ENCODE peak calls at places on chromosomes 13 and 19, in six cellular contexts. One of them, this sample, is unnamed.
A peak's percentile ranks its signal among the peaks of the same experiment; 100 is the strongest.

GRCh38 chr19:4161415-4162077 is 8.1 kb downstream of the CREB3L3 start:
- DNase-seq in naive thymus-derived CD8-positive, alpha-beta T cell: no peak
- DNase-seq in hippocampal formation: no peak
- DNase-seq in C1 segment of cervical spinal cord: no peak
- DNase-seq in lower lobe of right lung: no peak
- DNase-seq in A549: no peak
- DNase-seq in this sample: no peak

GRCh38 chr13:105177265-105177900 is 1358.1 kb downstream of the EFNB2 start:
- DNase-seq in naive thymus-derived CD8-positive, alpha-beta T cell: no peak
- DNase-seq in C1 segment of cervical spinal cord: no peak
- DNase-seq in lower lobe of right lung: no peak
- DNase-seq in A549: no peak
- DNase-seq in hippocampal formation: no peak
- DNase-seq in this sample: no peak

GRCh38 chr19:37874784-37875183 is 31.6 kb downstream of the WDR87 start:
- DNase-seq in lower lobe of right lung: no peak
- DNase-seq in hippocampal formation: no peak
- DNase-seq in A549: no peak
- DNase-seq in naive thymus-derived CD8-positive, alpha-beta T cell: no peak
- DNase-seq in C1 segment of cervical spinal cord: no peak
- DNase-seq in this sample: no peak

GRCh38 chr19:35318679-35319448 is 10.1 kb upstream of the CD22 start:
- DNase-seq in naive thymus-derived CD8-positive, alpha-beta T cell: no peak
- DNase-seq in hippocampal formation: peak; percentile 69
- DNase-seq in C1 segment of cervical spinal cord: peak; percentile 67
- DNase-seq in A549: peak; percentile 84
- DNase-seq in lower lobe of right lung: peak; percentile 83
- DNase-seq in this sample: no peak

GRCh38 chr13:37775871-37776270 is 93.7 kb downstream of the TRPC4 start:
- DNase-seq in C1 segment of cervical spinal cord: no peak
- DNase-seq in naive thymus-derived CD8-positive, alpha-beta T cell: no peak
- DNase-seq in hippocampal formation: no peak
- DNase-seq in lower lobe of right lung: no peak
- DNase-seq in A549: no peak
- DNase-seq in this sample: no peak

GRCh38 chr13:94708971-94709614 is 3.3 kb downstream of the SOX21 start:
- DNase-seq in C1 segment of cervical spinal cord: no peak
- DNase-seq in hippocampal formation: no peak
- DNase-seq in lower lobe of right lung: no peak
- DNase-seq in A549: no peak
- DNase-seq in naive thymus-derived CD8-positive, alpha-beta T cell: no peak
- DNase-seq in this sample: no peak

GRCh38 chr13:76703621-76704020 is 182.6 kb downstream of the KCTD12 start:
- DNase-seq in lower lobe of right lung: no peak
- DNase-seq in hippocampal formation: no peak
- DNase-seq in A549: no peak
- DNase-seq in naive thymus-derived CD8-positive, alpha-beta T cell: no peak
- DNase-seq in C1 segment of cervical spinal cord: no peak
- DNase-seq in this sample: no peak

GRCh38 chr13:106151056-106151699 is 384.3 kb downstream of the EFNB2 start:
- DNase-seq in A549: peak; percentile 63
- DNase-seq in naive thymus-derived CD8-positive, alpha-beta T cell: no peak
- DNase-seq in lower lobe of right lung: no peak
- DNase-seq in C1 segment of cervical spinal cord: no peak
- DNase-seq in hippocampal formation: no peak
- DNase-seq in this sample: no peak

GRCh38 chr19:12987781-12988180 is 7.5 kb upstream of the NFIX start:
- DNase-seq in naive thymus-derived CD8-positive, alpha-beta T cell: no peak
- DNase-seq in hippocampal formation: no peak
- DNase-seq in C1 segment of cervical spinal cord: no peak
- DNase-seq in lower lobe of right lung: no peak
- DNase-seq in A549: no peak
- DNase-seq in this sample: no peak

GRCh38 chr13:80462037-80462436 is 121.1 kb upstream of the SPRY2 start:
- DNase-seq in A549: no peak
- DNase-seq in C1 segment of cervical spinal cord: no peak
- DNase-seq in hippocampal formation: no peak
- DNase-seq in lower lobe of right lung: no peak
- DNase-seq in naive thymus-derived CD8-positive, alpha-beta T cell: no peak
- DNase-seq in this sample: no peak

GRCh38 chr19:19110410-19111137 is 27.7 kb downstream of the TMEM161A start:
- DNase-seq in lower lobe of right lung: no peak
- DNase-seq in C1 segment of cervical spinal cord: no peak
- DNase-seq in naive thymus-derived CD8-positive, alpha-beta T cell: no peak
- DNase-seq in hippocampal formation: no peak
- DNase-seq in A549: peak; percentile 10
- DNase-seq in this sample: no peak

GRCh38 chr19:11705474-11705873 is 33.3 kb downstream of the ZNF823 start:
- DNase-seq in lower lobe of right lung: no peak
- DNase-seq in C1 segment of cervical spinal cord: no peak
- DNase-seq in naive thymus-derived CD8-positive, alpha-beta T cell: no peak
- DNase-seq in hippocampal formation: no peak
- DNase-seq in A549: no peak
- DNase-seq in this sample: no peak

GRCh38 chr13:112985803-112986408 is 16.9 kb downstream of the MCF2L start:
- DNase-seq in lower lobe of right lung: no peak
- DNase-seq in A549: no peak
- DNase-seq in hippocampal formation: no peak
- DNase-seq in naive thymus-derived CD8-positive, alpha-beta T cell: no peak
- DNase-seq in C1 segment of cervical spinal cord: no peak
- DNase-seq in this sample: no peak

GRCh38 chr19:33487901-33488817 is 33.4 kb downstream of the PEPD start:
- DNase-seq in A549: no peak
- DNase-seq in C1 segment of cervical spinal cord: no peak
- DNase-seq in lower lobe of right lung: peak; percentile 35
- DNase-seq in hippocampal formation: no peak
- DNase-seq in naive thymus-derived CD8-positive, alpha-beta T cell: no peak
- DNase-seq in this sample: no peak

GRCh38 chr19:41991025-41991424 is 3.0 kb downstream of the ATP1A3 start:
- DNase-seq in C1 segment of cervical spinal cord: no peak
- DNase-seq in hippocampal formation: no peak
- DNase-seq in lower lobe of right lung: no peak
- DNase-seq in naive thymus-derived CD8-positive, alpha-beta T cell: no peak
- DNase-seq in A549: peak; percentile 51
- DNase-seq in this sample: no peak

GRCh38 chr19:50016225-50016807 is 8.9 kb downstream of the VRK3 start:
- DNase-seq in naive thymus-derived CD8-positive, alpha-beta T cell: no peak
- DNase-seq in C1 segment of cervical spinal cord: no peak
- DNase-seq in A549: no peak
- DNase-seq in hippocampal formation: no peak
- DNase-seq in lower lobe of right lung: no peak
- DNase-seq in this sample: no peak

GRCh38 chr19:5090780-5091575 is 122.1 kb downstream of the KDM4B start:
- DNase-seq in A549: no peak
- DNase-seq in naive thymus-derived CD8-positive, alpha-beta T cell: no peak
- DNase-seq in C1 segment of cervical spinal cord: no peak
- DNase-seq in lower lobe of right lung: no peak
- DNase-seq in hippocampal formation: no peak
- DNase-seq in this sample: no peak

GRCh38 chr13:110520431-110521295 is 40.9 kb downstream of the RAB20 start:
- DNase-seq in lower lobe of right lung: peak; percentile 85
- DNase-seq in hippocampal formation: peak; percentile 62
- DNase-seq in naive thymus-derived CD8-positive, alpha-beta T cell: no peak
- DNase-seq in A549: peak; percentile 20
- DNase-seq in C1 segment of cervical spinal cord: peak; percentile 87
- DNase-seq in this sample: no peak

GRCh38 chr19:55146648-55147218 is 2.3 kb downstream of the TNNT1 start:
- DNase-seq in lower lobe of right lung: no peak
- DNase-seq in naive thymus-derived CD8-positive, alpha-beta T cell: no peak
- DNase-seq in A549: peak; percentile 85
- DNase-seq in hippocampal formation: no peak
- DNase-seq in C1 segment of cervical spinal cord: no peak
- DNase-seq in this sample: no peak

GRCh38 chr13:68185767-68186166 is 955.6 kb upstream of the PCDH9 start:
- DNase-seq in hippocampal formation: no peak
- DNase-seq in naive thymus-derived CD8-positive, alpha-beta T cell: no peak
- DNase-seq in lower lobe of right lung: no peak
- DNase-seq in C1 segment of cervical spinal cord: no peak
- DNase-seq in A549: no peak
- DNase-seq in this sample: no peak

GRCh38 chr13:99215466-99215865 is 14.8 kb downstream of the UBAC2 start:
- DNase-seq in hippocampal formation: no peak
- DNase-seq in naive thymus-derived CD8-positive, alpha-beta T cell: peak; percentile 70
- DNase-seq in A549: no peak
- DNase-seq in lower lobe of right lung: no peak
- DNase-seq in C1 segment of cervical spinal cord: no peak
- DNase-seq in this sample: peak; percentile 64

GRCh38 chr13:21966014-21966413 is 295.1 kb downstream of the FGF9 start:
- DNase-seq in A549: no peak
- DNase-seq in hippocampal formation: no peak
- DNase-seq in C1 segment of cervical spinal cord: no peak
- DNase-seq in naive thymus-derived CD8-positive, alpha-beta T cell: no peak
- DNase-seq in lower lobe of right lung: no peak
- DNase-seq in this sample: no peak

GRCh38 chr19:31470952-31471351 is 121.7 kb upstream of the TSHZ3 start:
- DNase-seq in hippocampal formation: no peak
- DNase-seq in A549: no peak
- DNase-seq in C1 segment of cervical spinal cord: no peak
- DNase-seq in lower lobe of right lung: no peak
- DNase-seq in naive thymus-derived CD8-positive, alpha-beta T cell: no peak
- DNase-seq in this sample: no peak

GRCh38 chr13:75876371-75877050 is 240.4 kb downstream of the LMO7 start:
- DNase-seq in lower lobe of right lung: no peak
- DNase-seq in hippocampal formation: peak; percentile 34
- DNase-seq in naive thymus-derived CD8-positive, alpha-beta T cell: peak; percentile 12
- DNase-seq in C1 segment of cervical spinal cord: no peak
- DNase-seq in A549: peak; percentile 65
- DNase-seq in this sample: peak; percentile 28

GRCh38 chr19:47486900-47487299 is 2.9 kb upstream of the KPTN start:
- DNase-seq in A549: no peak
- DNase-seq in hippocampal formation: no peak
- DNase-seq in naive thymus-derived CD8-positive, alpha-beta T cell: no peak
- DNase-seq in C1 segment of cervical spinal cord: no peak
- DNase-seq in lower lobe of right lung: no peak
- DNase-seq in this sample: no peak